ENCODE peak calls at places on chromosomes 7 and 10, in four cellular contexts. T is GM04504; P is CD8-positive, alpha-beta T cell; U is naive thymus-derived CD4-positive, alpha-beta T cell. D is an unnamed sample.

GRCh38 chr10:11684717-11685645 is 57.2 kb upstream of the ECHDC3 start:
- DNase-seq in T (peak), P (peak), U (peak), D (peak)

GRCh38 chr7:1446611-1447032 is 12.6 kb downstream of the MICALL2 start:
- DNase-seq in T (no peak), P (no peak), U (no peak), D (no peak)

GRCh38 chr7:83996879-83997278 is 197.7 kb downstream of the SEMA3A start:
- DNase-seq in T (no peak), P (no peak), U (no peak), D (no peak)

GRCh38 chr10:133166828-133167692 is 7.0 kb downstream of the KNDC1 start:
- DNase-seq in T (no peak), P (no peak), U (no peak), D (no peak)

GRCh38 chr7:157485361-157485831 is 148.6 kb downstream of the DNAJB6 start:
- DNase-seq in T (no peak), P (no peak), U (no peak), D (no peak)

GRCh38 chr7:28808786-28809533 is 149.2 kb downstream of the TRIL start:
- DNase-seq in T (no peak), P (no peak), U (no peak), D (peak)

GRCh38 chr7:79420464-79420863 is 33.0 kb downstream of the MAGI2 start:
- DNase-seq in T (peak), P (no peak), U (no peak), D (peak)

GRCh38 chr7:64574481-64575159 is 11.7 kb upstream of the ZNF680 start:
- DNase-seq in T (no peak), P (no peak), U (no peak), D (no peak)

GRCh38 chr7:141072548-141073172 is 1.2 kb upstream of the TMEM178B start:
- DNase-seq in T (no peak), P (no peak), U (no peak), D (peak)

GRCh38 chr7:46943996-46944395 is 637.9 kb downstream of the TNS3 start:
- DNase-seq in T (no peak), P (no peak), U (no peak), D (no peak)

GRCh38 chr7:123770378-123770777 is 21.6 kb upstream of the WASL start:
- DNase-seq in T (peak), P (no peak), U (no peak), D (peak)

GRCh38 chr10:110433740-110434139 is 64.0 kb upstream of the DUSP5 start:
- DNase-seq in T (no peak), P (no peak), U (no peak), D (no peak)

GRCh38 chr10:102624751-102625330 is 19.4 kb upstream of the TRIM8 start:
- DNase-seq in T (no peak), P (no peak), U (no peak), D (no peak)

GRCh38 chr10:60312818-60313588 is 76.7 kb downstream of the ANK3 start:
- DNase-seq in T (peak), P (no peak), U (no peak), D (peak)

GRCh38 chr7:149310113-149310836 is 48.3 kb downstream of the ZNF783 start:
- DNase-seq in T (peak), P (no peak), U (no peak), D (peak)

GRCh38 chr10:797179-797578 is 107.7 kb upstream of the DIP2C start:
- DNase-seq in T (no peak), P (no peak), U (no peak), D (no peak)

GRCh38 chr7:137904826-137905225 is 58.1 kb upstream of the DGKI start:
- DNase-seq in T (no peak), P (no peak), U (no peak), D (no peak)

GRCh38 chr7:92808635-92809034 is 27.7 kb downstream of the CDK6 start:
- DNase-seq in T (no peak), P (no peak), U (no peak), D (no peak)

GRCh38 chr7:55185941-55186609 is 167.3 kb downstream of the EGFR start:
- DNase-seq in T (peak), P (no peak), U (no peak), D (peak)

GRCh38 chr7:133290676-133291332 is 37.9 kb downstream of the EXOC4 start:
- DNase-seq in T (no peak), P (no peak), U (no peak), D (no peak)

GRCh38 chr7:131061818-131062217 is 265.9 kb upstream of the MKLN1 start:
- DNase-seq in T (no peak), P (no peak), U (no peak), D (no peak)

GRCh38 chr10:49287689-49288340 is 11.2 kb upstream of the C10orf71 start:
- DNase-seq in T (no peak), P (no peak), U (no peak), D (no peak)

GRCh38 chr7:133431134-133431711 is 178.3 kb downstream of the EXOC4 start:
- DNase-seq in T (no peak), P (no peak), U (no peak), D (no peak)